ENCODE peak calls at places on chromosomes 13 and 19, in eight cellular contexts. One of them, this sample, is unnamed.
A peak's percentile ranks its signal among the peaks of the same experiment; 100 is the strongest.

GRCh38 chr13:104382941-104383340 is 1316.7 kb upstream of the SLC10A2 start:
- DNase-seq in trophoblast cell: no peak
- DNase-seq in right lobe of liver: no peak
- DNase-seq in ovary: no peak
- DNase-seq in CD8-positive, alpha-beta T cell: no peak
- DNase-seq in tibial nerve: no peak
- DNase-seq in heart left ventricle: no peak
- DNase-seq in PC-9: no peak
- DNase-seq in this sample: no peak

GRCh38 chr13:35768126-35768525 is 291.6 kb upstream of the MAB21L1 start:
- DNase-seq in CD8-positive, alpha-beta T cell: no peak
- DNase-seq in ovary: no peak
- DNase-seq in tibial nerve: no peak
- DNase-seq in trophoblast cell: no peak
- DNase-seq in right lobe of liver: no peak
- DNase-seq in heart left ventricle: no peak
- DNase-seq in PC-9: no peak
- DNase-seq in this sample: no peak

GRCh38 chr13:47553329-47553977 is 447.6 kb downstream of the SUCLA2 start:
- DNase-seq in trophoblast cell: no peak
- DNase-seq in ovary: no peak
- DNase-seq in heart left ventricle: no peak
- DNase-seq in right lobe of liver: no peak
- DNase-seq in PC-9: no peak
- DNase-seq in tibial nerve: no peak
- DNase-seq in CD8-positive, alpha-beta T cell: no peak
- DNase-seq in this sample: no peak

GRCh38 chr13:50106559-50106958 is 91.3 kb downstream of the KCNRG start:
- DNase-seq in tibial nerve: no peak
- DNase-seq in PC-9: no peak
- DNase-seq in CD8-positive, alpha-beta T cell: no peak
- DNase-seq in right lobe of liver: no peak
- DNase-seq in heart left ventricle: no peak
- DNase-seq in trophoblast cell: no peak
- DNase-seq in ovary: no peak
- DNase-seq in this sample: no peak

GRCh38 chr13:50197705-50198104 is 182.5 kb downstream of the KCNRG start:
- DNase-seq in CD8-positive, alpha-beta T cell: no peak
- DNase-seq in PC-9: no peak
- DNase-seq in right lobe of liver: no peak
- DNase-seq in trophoblast cell: no peak
- DNase-seq in tibial nerve: no peak
- DNase-seq in ovary: no peak
- DNase-seq in heart left ventricle: no peak
- DNase-seq in this sample: no peak

GRCh38 chr13:108326318-108326717 is 56.8 kb downstream of the TNFSF13B start:
- DNase-seq in CD8-positive, alpha-beta T cell: no peak
- DNase-seq in tibial nerve: no peak
- DNase-seq in heart left ventricle: no peak
- DNase-seq in PC-9: no peak
- DNase-seq in trophoblast cell: no peak
- DNase-seq in right lobe of liver: no peak
- DNase-seq in ovary: no peak
- DNase-seq in this sample: no peak

GRCh38 chr13:25699600-25699999 is 327.8 kb downstream of the ATP8A2 start:
- DNase-seq in trophoblast cell: no peak
- DNase-seq in PC-9: no peak
- DNase-seq in tibial nerve: no peak
- DNase-seq in CD8-positive, alpha-beta T cell: no peak
- DNase-seq in right lobe of liver: no peak
- DNase-seq in heart left ventricle: no peak
- DNase-seq in ovary: no peak
- DNase-seq in this sample: no peak

GRCh38 chr19:810077-810855 is 11.5 kb downstream of the PLPPR3 start:
- DNase-seq in trophoblast cell: no peak
- DNase-seq in ovary: no peak
- DNase-seq in CD8-positive, alpha-beta T cell: no peak
- DNase-seq in tibial nerve: no peak
- DNase-seq in PC-9: no peak
- DNase-seq in heart left ventricle: peak; percentile 67
- DNase-seq in right lobe of liver: no peak
- DNase-seq in this sample: no peak

GRCh38 chr19:1746401-1747284 is 6.7 kb upstream of the ONECUT3 start:
- DNase-seq in trophoblast cell: no peak
- DNase-seq in PC-9: peak; percentile 48
- DNase-seq in ovary: no peak
- DNase-seq in tibial nerve: no peak
- DNase-seq in right lobe of liver: no peak
- DNase-seq in CD8-positive, alpha-beta T cell: no peak
- DNase-seq in heart left ventricle: no peak
- DNase-seq in this sample: no peak

DNA sequence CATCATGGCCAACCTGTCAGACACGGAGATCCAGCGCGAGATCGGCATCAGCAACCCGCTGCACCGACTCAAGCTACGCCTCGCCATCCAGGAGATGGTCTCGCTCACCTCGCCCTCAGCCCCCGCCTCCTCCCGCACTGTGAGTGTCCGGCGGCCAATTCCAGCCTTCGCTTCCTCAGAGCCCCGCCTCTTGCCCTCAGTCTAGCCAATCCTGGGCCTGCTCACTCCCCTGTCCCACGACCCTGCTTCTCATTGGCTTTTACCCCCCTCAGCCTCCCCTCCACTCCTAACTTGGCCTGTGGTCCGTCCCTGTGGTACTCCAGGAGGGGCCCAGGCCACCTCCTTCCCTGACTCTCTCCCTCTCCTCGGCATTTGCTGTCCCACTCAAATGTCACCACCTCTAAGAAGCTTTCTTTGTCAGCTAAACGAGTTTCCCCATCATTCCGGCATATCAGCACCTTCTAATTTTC is 12.3 kb downstream of the HRC start:
- DNase-seq in CD8-positive, alpha-beta T cell: peak; percentile 70
- DNase-seq in heart left ventricle: peak; percentile 93
- DNase-seq in trophoblast cell: peak; percentile 82
- DNase-seq in PC-9: peak; percentile 67
- DNase-seq in right lobe of liver: peak; percentile 72
- DNase-seq in tibial nerve: no peak
- DNase-seq in ovary: peak; percentile 74
- DNase-seq in this sample: no peak
- H3K4me3 ChIP-seq in CD8-positive, alpha-beta T cell: peak overlapping the region; percentile 50
- H3K4me3 ChIP-seq in heart left ventricle: peak overlapping the region; percentile 52
- H3K4me3 ChIP-seq in trophoblast cell: peak overlapping the region; percentile 71
- H3K4me3 ChIP-seq in PC-9: peak overlapping the region; percentile 46
- H3K4me3 ChIP-seq in right lobe of liver: peak overlapping the region; percentile 10
- H3K4me3 ChIP-seq in tibial nerve: peak overlapping the region; percentile 44
- H3K4me3 ChIP-seq in ovary: no peak overlapping the region
- H3K4me3 ChIP-seq in this sample: peak overlapping the region; percentile 37

GRCh38 chr19:3162418-3163229 is 15.9 kb upstream of the S1PR4 start:
- DNase-seq in PC-9: no peak
- DNase-seq in ovary: no peak
- DNase-seq in trophoblast cell: peak; percentile 26
- DNase-seq in tibial nerve: no peak
- DNase-seq in right lobe of liver: no peak
- DNase-seq in CD8-positive, alpha-beta T cell: no peak
- DNase-seq in heart left ventricle: no peak
- DNase-seq in this sample: no peak

GRCh38 chr19:3163943-3164342 is 14.6 kb upstream of the S1PR4 start:
- DNase-seq in right lobe of liver: no peak
- DNase-seq in tibial nerve: no peak
- DNase-seq in PC-9: no peak
- DNase-seq in ovary: no peak
- DNase-seq in trophoblast cell: no peak
- DNase-seq in CD8-positive, alpha-beta T cell: no peak
- DNase-seq in heart left ventricle: no peak
- DNase-seq in this sample: no peak

GRCh38 chr19:3163230-3163886 is 15.2 kb upstream of the S1PR4 start:
- DNase-seq in heart left ventricle: peak; percentile 86
- DNase-seq in trophoblast cell: peak; percentile 78
- DNase-seq in PC-9: no peak
- DNase-seq in ovary: peak; percentile 74
- DNase-seq in tibial nerve: no peak
- DNase-seq in right lobe of liver: peak; percentile 73
- DNase-seq in CD8-positive, alpha-beta T cell: peak; percentile 85
- DNase-seq in this sample: peak; percentile 73

GRCh38 chr19:3171894-3172679 is 6.5 kb upstream of the S1PR4 start:
- DNase-seq in heart left ventricle: no peak
- DNase-seq in PC-9: no peak
- DNase-seq in tibial nerve: no peak
- DNase-seq in trophoblast cell: no peak
- DNase-seq in CD8-positive, alpha-beta T cell: no peak
- DNase-seq in ovary: no peak
- DNase-seq in right lobe of liver: no peak
- DNase-seq in this sample: no peak

DNA sequence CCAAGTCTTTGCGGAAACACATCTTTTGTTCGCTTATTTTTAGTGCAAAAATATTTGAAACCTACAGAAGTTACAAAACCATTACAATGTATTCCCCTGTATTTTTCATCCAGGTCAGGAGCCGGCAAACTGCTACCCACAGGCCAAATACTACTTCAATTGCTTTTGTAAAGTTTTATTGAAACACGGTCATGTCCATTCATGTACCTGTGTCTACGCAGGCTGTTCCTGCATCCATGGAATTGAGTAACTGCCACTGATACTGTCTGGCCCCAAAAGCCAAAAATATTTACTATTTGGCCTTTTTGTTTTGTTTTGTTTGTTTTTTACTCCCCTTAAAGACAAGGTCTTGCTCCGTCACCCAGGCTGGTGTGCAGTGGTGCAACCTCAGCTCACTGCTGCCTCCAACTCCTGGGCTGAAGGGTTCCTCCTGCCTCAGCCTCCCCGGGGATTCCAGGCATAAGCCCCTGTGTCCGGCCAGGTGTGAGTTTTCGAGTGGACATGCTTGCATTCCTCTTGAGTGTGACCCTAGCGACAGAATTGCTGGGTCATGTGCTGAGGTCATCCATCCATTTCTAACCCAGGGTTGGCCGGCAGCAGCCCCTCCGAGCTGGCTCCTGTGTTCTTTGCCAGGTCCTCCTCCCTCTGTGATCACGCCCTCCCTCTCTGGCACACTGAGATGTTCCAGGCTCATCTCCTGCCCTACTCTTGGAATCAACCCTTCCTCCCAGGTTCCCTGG is 10.9 kb upstream of the S1PR4 start:
- DNase-seq in ovary: no peak
- DNase-seq in right lobe of liver: no peak
- DNase-seq in trophoblast cell: no peak
- DNase-seq in PC-9: no peak
- DNase-seq in tibial nerve: no peak
- DNase-seq in heart left ventricle: no peak
- DNase-seq in CD8-positive, alpha-beta T cell: no peak
- DNase-seq in this sample: no peak
- H3K4me1 ChIP-seq in ovary: peaks cover 2% of the 10 kb centered on the region
- H3K4me1 ChIP-seq in right lobe of liver: no peaks in the 10 kb centered on the region
- H3K4me1 ChIP-seq in trophoblast cell: no peaks in the 10 kb centered on the region
- H3K4me1 ChIP-seq in PC-9: no peaks in the 10 kb centered on the region
- H3K4me1 ChIP-seq in tibial nerve: no peaks in the 10 kb centered on the region
- H3K4me1 ChIP-seq in heart left ventricle: no peaks in the 10 kb centered on the region
- H3K4me1 ChIP-seq in CD8-positive, alpha-beta T cell: no peaks in the 10 kb centered on the region
- H3K4me1 ChIP-seq in this sample: peaks cover 11% of the 10 kb centered on the region

GRCh38 chr19:16199275-16199932 is 1.7 kb downstream of the AP1M1 start:
- DNase-seq in tibial nerve: no peak
- DNase-seq in right lobe of liver: peak; percentile 68
- DNase-seq in trophoblast cell: no peak
- DNase-seq in PC-9: no peak
- DNase-seq in ovary: no peak
- DNase-seq in heart left ventricle: no peak
- DNase-seq in CD8-positive, alpha-beta T cell: no peak
- DNase-seq in this sample: no peak

GRCh38 chr19:16197622-16198362 is at the start of gene AP1M1:
- DNase-seq in PC-9: peak; percentile 95
- DNase-seq in CD8-positive, alpha-beta T cell: peak; percentile 99
- DNase-seq in tibial nerve: peak; percentile 95
- DNase-seq in ovary: peak; percentile 99
- DNase-seq in right lobe of liver: peak; percentile 99
- DNase-seq in heart left ventricle: peak; percentile 99
- DNase-seq in trophoblast cell: peak; percentile 100
- DNase-seq in this sample: peak; percentile 97

GRCh38 chr19:16198363-16198636 is 589 bp downstream of the AP1M1 start:
- DNase-seq in tibial nerve: no peak
- DNase-seq in trophoblast cell: peak; percentile 15
- DNase-seq in ovary: no peak
- DNase-seq in right lobe of liver: peak; percentile 73
- DNase-seq in CD8-positive, alpha-beta T cell: no peak
- DNase-seq in PC-9: no peak
- DNase-seq in heart left ventricle: peak; percentile 46
- DNase-seq in this sample: no peak

GRCh38 chr19:16200038-16200775 is 2.5 kb downstream of the AP1M1 start:
- DNase-seq in tibial nerve: peak; percentile 31
- DNase-seq in ovary: no peak
- DNase-seq in PC-9: no peak
- DNase-seq in CD8-positive, alpha-beta T cell: no peak
- DNase-seq in trophoblast cell: no peak
- DNase-seq in heart left ventricle: no peak
- DNase-seq in right lobe of liver: peak; percentile 91
- DNase-seq in this sample: no peak

DNA sequence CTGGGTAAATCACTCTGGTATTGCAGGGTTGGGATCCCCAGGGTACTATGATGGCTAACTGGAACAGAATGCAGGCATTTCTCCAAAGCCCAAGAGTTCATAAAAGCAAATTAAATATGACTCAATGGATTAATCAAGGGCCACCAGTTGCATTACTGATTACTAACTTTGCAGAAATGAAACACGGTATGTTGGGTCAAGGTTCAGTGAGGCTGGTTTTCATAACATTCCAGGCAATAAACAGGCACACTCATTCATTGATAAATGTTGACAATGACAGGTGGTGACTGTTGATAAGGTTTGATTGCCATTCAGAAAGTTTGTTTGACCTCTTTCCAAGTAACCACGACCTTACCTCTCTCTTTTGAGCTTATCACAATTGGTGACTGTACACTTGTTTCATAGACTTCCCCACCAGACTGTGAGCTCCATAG is 506 bp upstream of the AP1M1 start:
- DNase-seq in CD8-positive, alpha-beta T cell: no peak
- DNase-seq in ovary: no peak
- DNase-seq in PC-9: peak; percentile 92
- DNase-seq in trophoblast cell: peak; percentile 33
- DNase-seq in tibial nerve: no peak
- DNase-seq in right lobe of liver: no peak
- DNase-seq in heart left ventricle: no peak
- DNase-seq in this sample: no peak
- H3K27ac ChIP-seq in CD8-positive, alpha-beta T cell: peak overlapping the region; percentile 98
- H3K27ac ChIP-seq in ovary: peak overlapping the region; percentile 60
- H3K27ac ChIP-seq in PC-9: peak overlapping the region; percentile 52
- H3K27ac ChIP-seq in trophoblast cell: no peak overlapping the region
- H3K27ac ChIP-seq in tibial nerve: peak overlapping the region; percentile 82
- H3K27ac ChIP-seq in right lobe of liver: peak overlapping the region; percentile 73
- H3K27ac ChIP-seq in heart left ventricle: peak overlapping the region; percentile 86
- H3K27ac ChIP-seq in this sample: peak overlapping the region; percentile 90

DNA sequence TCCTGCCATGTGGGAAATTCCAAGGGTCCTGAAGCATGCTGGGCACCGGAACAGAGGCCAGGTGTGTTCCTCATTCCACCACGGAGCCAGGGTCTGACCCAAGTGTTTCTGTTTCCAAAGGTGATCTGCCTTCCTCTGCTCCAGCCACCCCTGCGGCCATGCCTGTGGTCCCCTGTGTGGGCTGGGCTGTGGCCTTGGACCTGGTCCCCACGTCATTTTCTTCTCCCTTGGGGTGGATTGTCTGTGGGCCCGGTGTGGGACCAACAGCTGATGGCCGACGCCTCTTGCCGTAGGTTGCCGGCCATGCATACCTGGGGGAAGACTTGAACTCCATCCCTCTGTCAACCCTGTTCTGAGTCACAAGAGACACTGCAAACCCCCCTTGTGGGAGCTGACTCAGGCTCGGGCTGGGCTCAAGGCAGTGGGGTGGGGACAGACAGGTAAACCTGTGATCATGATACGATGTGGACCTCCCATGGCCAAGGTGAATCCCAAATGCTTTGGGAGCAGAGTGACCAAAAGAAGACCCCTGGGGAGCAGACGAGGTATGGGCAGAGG is 35.0 kb downstream of the ATP11A start:
- DNase-seq in CD8-positive, alpha-beta T cell: no peak
- DNase-seq in PC-9: peak; percentile 81
- DNase-seq in heart left ventricle: no peak
- DNase-seq in right lobe of liver: peak; percentile 37
- DNase-seq in tibial nerve: no peak
- DNase-seq in trophoblast cell: no peak
- DNase-seq in ovary: peak; percentile 35
- DNase-seq in this sample: no peak
- H3K4me3 ChIP-seq in CD8-positive, alpha-beta T cell: no peak overlapping the region
- H3K4me3 ChIP-seq in PC-9: peak overlapping the region; percentile 48
- H3K4me3 ChIP-seq in heart left ventricle: no peak overlapping the region
- H3K4me3 ChIP-seq in right lobe of liver: no peak overlapping the region
- H3K4me3 ChIP-seq in tibial nerve: no peak overlapping the region
- H3K4me3 ChIP-seq in trophoblast cell: no peak overlapping the region
- H3K4me3 ChIP-seq in ovary: no peak overlapping the region
- H3K4me3 ChIP-seq in this sample: no peak overlapping the region

This sample was measured in CD4-positive, alpha-beta memory T cell.